ENCODE peak calls at places on chromosome 14, in ten cellular contexts. Q is A172; H is GM04503; K is stimulated activated CD8-positive, alpha-beta memory T cell treated with anti-CD3 and anti-CD28 coated beads, Interleukin-4, amount 100 ng/mL, for 24 hours; A is T-cell; I is CD4-positive, alpha-beta memory T cell; L is aorta; C is AG04450; E is RKO; M is GM19239. O is an unnamed sample.

GRCh38 chr14:77889971-77890442 is 90.1 kb downstream of the ADCK1 start:
- DNase-seq in Q (peak), H (peak), K (no peak), A (no peak), I (no peak), L (no peak), C (peak), E (peak), M (no peak), O (no peak)

GRCh38 chr14:87874676-87875075 is 118.3 kb downstream of the GALC start:
- DNase-seq in Q (no peak), H (no peak), K (no peak), A (no peak), I (no peak), L (no peak), C (no peak), E (no peak), M (no peak), O (no peak)

GRCh38 chr14:72692678-72693077 is 201.2 kb downstream of the DPF3 start:
- DNase-seq in Q (no peak), H (no peak), K (no peak), A (no peak), I (no peak), L (no peak), C (no peak), E (no peak), M (no peak), O (no peak)

GRCh38 chr14:35678403-35679028 is 130.6 kb downstream of the RALGAPA1 start:
- DNase-seq in Q (no peak), H (no peak), K (no peak), A (no peak), I (no peak), L (no peak), C (no peak), E (no peak), M (no peak), O (no peak)

GRCh38 chr14:74660167-74660566 is 48.1 kb upstream of the LTBP2 start:
- DNase-seq in Q (no peak), H (no peak), K (no peak), A (no peak), I (no peak), L (no peak), C (no peak), E (no peak), M (no peak), O (no peak)

GRCh38 chr14:61329478-61330051 is 8.2 kb downstream of the PRKCH start:
- DNase-seq in Q (no peak), H (no peak), K (no peak), A (no peak), I (no peak), L (no peak), C (no peak), E (no peak), M (no peak), O (no peak)

GRCh38 chr14:46651526-46652144 is at the start of gene RPL10L:
- DNase-seq in Q (no peak), H (no peak), K (no peak), A (no peak), I (no peak), L (peak), C (no peak), E (no peak), M (no peak), O (no peak)

GRCh38 chr14:102363182-102363952 is 626 bp downstream of the TECPR2 start:
- DNase-seq in Q (peak), H (peak), K (peak), A (peak), I (no peak), L (peak), C (no peak), E (peak), M (peak), O (no peak)

GRCh38 chr14:31560759-31561154 is 447 bp upstream of the NUBPL start:
- DNase-seq in Q (no peak), H (no peak), K (no peak), A (no peak), I (no peak), L (no peak), C (no peak), E (no peak), M (no peak), O (no peak)

GRCh38 chr14:59189281-59189821 is 884 bp downstream of the DAAM1 start:
- DNase-seq in Q (no peak), H (no peak), K (peak), A (no peak), I (peak), L (peak), C (no peak), E (peak), M (no peak), O (no peak)

GRCh38 chr14:89267163-89267562 is 149.9 kb downstream of the FOXN3 start:
- DNase-seq in Q (no peak), H (no peak), K (no peak), A (no peak), I (no peak), L (peak), C (no peak), E (no peak), M (no peak), O (no peak)

GRCh38 chr14:88834883-88835431 is 10.5 kb downstream of the TTC8 start:
- DNase-seq in Q (no peak), H (peak), K (no peak), A (no peak), I (no peak), L (no peak), C (peak), E (no peak), M (no peak), O (no peak)

GRCh38 chr14:65287264-65288131 is 125.0 kb upstream of the FUT8 start:
- DNase-seq in Q (no peak), H (no peak), K (peak), A (peak), I (peak), L (no peak), C (no peak), E (no peak), M (peak), O (peak)

GRCh38 chr14:33792387-33793368 is 158.2 kb downstream of the EGLN3 start:
- DNase-seq in Q (peak), H (no peak), K (peak), A (peak), I (peak), L (peak), C (peak), E (peak), M (peak), O (peak)

GRCh38 chr14:104895207-104895785 is 29.4 kb upstream of the PLD4 start:
- DNase-seq in Q (no peak), H (no peak), K (no peak), A (no peak), I (no peak), L (peak), C (no peak), E (no peak), M (no peak), O (no peak)

O was measured in KG1.